ENCODE peak calls at places on chromosomes 3 and 15, in nine cellular contexts. Y is ascending aorta, P is Peyer's patch, A is choroid plexus epithelial cell, N is WTC11, H is Calu3, M is GM10248, Q is lower lobe of right lung, U is DND-41. X is an unnamed sample.
A peak's percentile ranks its signal among the peaks of the same experiment; 100 is the strongest.

GRCh38 chr15:47603026-47603425 is 114.3 kb upstream of the SEMA6D start:
- DNase-seq in M (no peak), U (no peak), Q (no peak), N (no peak), Y (no peak), H (no peak), A (no peak), P (no peak), X (no peak)

GRCh38 chr15:40106203-40107161 is 2.2 kb downstream of the BMF start:
- DNase-seq in H (peak; percentile 70), N (peak; percentile 82), U (no peak), M (peak; percentile 69), Y (peak; percentile 58), A (peak; percentile 72), Q (peak; percentile 85), P (peak; percentile 89), X (peak; percentile 60)

GRCh38 chr3:57383838-57384237 is 91.4 kb upstream of the ASB14 start:
- DNase-seq in H (no peak), P (no peak), Q (no peak), Y (no peak), N (no peak), A (no peak), M (no peak), U (no peak), X (no peak)

GRCh38 chr3:76034652-76035051 is 249.3 kb upstream of the ZNF717 start:
- DNase-seq in P (no peak), Q (no peak), H (no peak), N (no peak), M (no peak), A (no peak), U (no peak), Y (no peak), X (no peak)

GRCh38 chr3:160196511-160197104 is 28.6 kb upstream of the C3orf80 start:
- DNase-seq in N (no peak), P (no peak), Q (no peak), H (no peak), A (no peak), U (no peak), M (no peak), Y (no peak), X (no peak)

GRCh38 chr3:115077501-115078250 is 69.4 kb downstream of the ZBTB20 start:
- DNase-seq in A (no peak), P (no peak), N (no peak), Y (no peak), U (no peak), Q (no peak), H (no peak), M (no peak), X (no peak)

GRCh38 chr3:12886106-12886679 is 44.8 kb upstream of the RPL32 start:
- DNase-seq in H (no peak), M (peak; percentile 55), P (no peak), U (peak; percentile 18), Q (no peak), Y (no peak), A (no peak), N (no peak), X (no peak)

GRCh38 chr3:41247590-41247989 is 48.3 kb downstream of the CTNNB1 start:
- DNase-seq in Q (no peak), A (no peak), M (no peak), P (no peak), H (no peak), N (no peak), Y (no peak), U (no peak), X (no peak)

GRCh38 chr3:180433172-180433571 is 168.8 kb upstream of the TTC14 start:
- DNase-seq in A (peak; percentile 58), Y (no peak), P (no peak), M (no peak), N (no peak), H (no peak), U (no peak), Q (no peak), X (no peak)

GRCh38 chr3:43997788-43998373 is 243.8 kb upstream of the TOPAZ1 start:
- DNase-seq in Y (no peak), N (peak; percentile 48), U (no peak), P (no peak), A (no peak), Q (peak; percentile 42), M (no peak), H (no peak), X (no peak)

GRCh38 chr3:106067711-106068110 is 198.9 kb upstream of the CBLB start:
- DNase-seq in A (no peak), U (no peak), Y (no peak), P (no peak), H (no peak), Q (no peak), M (no peak), N (no peak), X (no peak)

GRCh38 chr15:52254331-52254730 is 41.3 kb downstream of the MYO5C start:
- DNase-seq in M (no peak), P (no peak), Y (no peak), A (no peak), N (no peak), Q (no peak), H (no peak), U (no peak), X (no peak)

GRCh38 chr15:96699871-96700401 is 369.4 kb downstream of the NR2F2 start:
- DNase-seq in A (no peak), Q (no peak), M (no peak), N (peak; percentile 64), H (no peak), P (no peak), Y (no peak), U (no peak), X (no peak)

DNA sequence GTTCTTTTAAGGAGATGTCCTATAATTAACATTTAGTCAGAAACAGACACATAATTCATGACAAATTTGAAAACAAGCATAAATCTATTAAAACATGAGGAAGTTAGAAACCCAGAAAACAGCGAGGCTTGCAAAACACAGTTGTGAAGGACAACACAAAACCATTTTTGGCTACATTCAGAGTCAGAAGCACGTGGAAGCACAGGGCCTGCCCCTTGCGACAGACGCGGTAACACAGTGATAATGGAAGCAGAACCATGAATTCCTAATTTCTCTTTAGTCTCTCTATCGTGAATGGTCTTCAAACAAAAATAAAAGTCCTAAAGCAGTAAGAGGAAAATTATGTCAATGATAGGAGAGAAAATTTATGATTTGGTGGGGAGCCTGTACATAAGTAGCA is 12.2 kb downstream of the NCEH1 start:
- DNase-seq in H (no peak), P (no peak), A (no peak), Q (peak; percentile 76), N (no peak), Y (no peak), U (no peak), M (no peak), X (peak; percentile 40)
- TF ChIP-seq CTCF in H (no peak), P (no peak), A (no peak), Q (no peak), N (no peak), Y (no peak), U (no peak), M (no peak), X (no peak)

DNA sequence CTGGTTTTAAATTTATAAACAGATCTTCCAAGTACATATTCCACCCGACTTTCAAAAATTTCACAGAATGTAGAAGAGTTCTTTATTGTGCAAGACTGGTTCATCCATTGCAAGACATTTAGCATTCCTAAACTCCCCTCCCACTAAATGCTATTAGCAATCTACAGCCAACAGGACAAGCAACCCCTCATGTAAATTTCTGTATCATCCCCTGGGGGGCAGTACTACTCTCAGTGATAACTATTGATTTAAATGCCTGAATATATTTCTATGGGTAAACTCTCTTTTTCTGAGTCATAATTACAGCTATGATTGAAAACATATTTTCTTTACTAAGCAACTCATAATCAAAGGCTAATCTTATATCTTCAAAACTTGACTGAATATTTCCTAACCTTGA is 10.7 kb upstream of the SLC15A2 start:
- DNase-seq in Q (no peak), N (no peak), U (no peak), M (no peak), P (no peak), A (peak; percentile 68), Y (no peak), H (peak; percentile 44), X (no peak)
- TF ChIP-seq CTCF in Q (peak; percentile 34), N (peak; percentile 18), U (peak; percentile 49), M (peak; percentile 11), P (peak; percentile 40), A (peak; percentile 56), Y (no peak), H (peak; percentile 43), X (no peak)

GRCh38 chr15:92938387-92938786 is 38.3 kb downstream of the CHD2 start:
- DNase-seq in M (no peak), P (no peak), Y (no peak), N (no peak), A (no peak), U (no peak), H (no peak), Q (no peak), X (no peak)
- TF ChIP-seq CTCF in M (no peak), P (no peak), Y (peak; percentile 11), N (peak; percentile 25), A (peak; percentile 35), U (peak; percentile 23), H (peak; percentile 50), Q (peak; percentile 5), X (no peak)

GRCh38 chr3:46378426-46378942 is 7.7 kb downstream of the CCR5 start:
- DNase-seq in Y (no peak), A (peak; percentile 74), Q (peak; percentile 77), N (peak; percentile 79), M (peak; percentile 56), P (peak; percentile 67), H (peak; percentile 76), U (peak; percentile 48), X (peak; percentile 35)
- TF ChIP-seq CTCF in Y (no peak), A (peak; percentile 86), Q (peak; percentile 81), N (peak; percentile 54), M (peak; percentile 56), P (peak; percentile 67), H (peak; percentile 50), U (peak; percentile 56), X (peak; percentile 40)